ENCODE peak calls at places on chromosomes 2 and 18, in six cellular contexts. N is A549, G is K562, I is HepG2, M is endothelial cell of umbilical vein, U is GM12878. Y is an unnamed sample.

GRCh38 chr2:207162319-207162718 is 3.4 kb downstream of the KLF7 start:
- DNase-seq in N (no peak), G (no peak), I (no peak), M (peak), U (no peak), Y (no peak)

GRCh38 chr2:179596018-179596417 is 265.4 kb downstream of the ZNF385B start:
- DNase-seq in N (no peak), G (no peak), I (no peak), M (no peak), U (no peak), Y (no peak)

GRCh38 chr2:27016801-27017325 is 15.9 kb upstream of the TMEM214 start:
- DNase-seq in N (peak), G (peak), I (peak), M (peak), U (no peak), Y (peak)

GRCh38 chr2:37854676-37855282 is 70.3 kb upstream of the RMDN2 start:
- DNase-seq in N (no peak), G (no peak), I (no peak), M (no peak), U (no peak), Y (no peak)

GRCh38 chr2:2577366-2577765 is 246.3 kb upstream of the MYT1L start:
- DNase-seq in N (no peak), G (no peak), I (no peak), M (no peak), U (no peak), Y (no peak)

GRCh38 chr18:51077217-51077616 is 47.2 kb downstream of the SMAD4 start:
- DNase-seq in N (no peak), G (no peak), I (no peak), M (no peak), U (no peak), Y (no peak)

GRCh38 chr2:145811467-145812162 is 1291.7 kb upstream of the ZEB2 start:
- DNase-seq in N (no peak), G (peak), I (no peak), M (peak), U (no peak), Y (peak)

GRCh38 chr2:80238692-80239469 is 65.7 kb downstream of the LRRTM1 start:
- DNase-seq in N (peak), G (peak), I (peak), M (no peak), U (no peak), Y (peak)

GRCh38 chr18:77087391-77088141 is 45.0 kb downstream of the MBP start:
- DNase-seq in N (no peak), G (no peak), I (no peak), M (peak), U (no peak), Y (no peak)

DNA sequence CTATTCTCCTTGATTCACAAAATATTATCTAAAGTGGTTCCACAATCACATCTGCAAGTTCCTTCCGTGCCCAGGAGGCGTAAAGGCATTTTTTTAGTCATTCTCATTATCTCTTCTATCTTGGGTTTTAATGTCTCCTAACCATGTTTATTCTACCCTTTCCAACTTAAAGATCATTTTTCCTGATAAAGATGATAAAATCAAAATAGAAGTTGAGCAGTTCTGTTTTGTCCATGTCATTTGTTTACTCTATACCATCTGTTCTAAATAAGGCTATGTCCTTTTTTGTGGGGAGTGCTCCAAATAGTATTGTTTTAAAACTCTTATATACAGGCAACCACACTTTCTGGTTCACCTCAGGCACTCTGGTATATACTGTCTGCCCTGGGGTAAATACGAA is 85.9 kb downstream of the AFF3 start:
- DNase-seq in N (no peak), G (no peak), I (no peak), M (no peak), U (no peak), Y (no peak)
- TF ChIP-seq CTCF in N (no peak), G (no peak), I (no peak), M (no peak), U (no peak), Y (no peak)

GRCh38 chr18:36449451-36449850 is 151.9 kb downstream of the FHOD3 start:
- DNase-seq in N (no peak), G (no peak), I (no peak), M (no peak), U (no peak), Y (no peak)

GRCh38 chr18:36448384-36449290 is 151.1 kb downstream of the FHOD3 start:
- DNase-seq in N (no peak), G (no peak), I (no peak), M (no peak), U (no peak), Y (peak)

GRCh38 chr18:36454258-36454657 is 156.7 kb downstream of the FHOD3 start:
- DNase-seq in N (no peak), G (no peak), I (no peak), M (no peak), U (no peak), Y (no peak)

GRCh38 chr18:36450264-36450663 is 152.8 kb downstream of the FHOD3 start:
- DNase-seq in N (no peak), G (no peak), I (no peak), M (no peak), U (no peak), Y (no peak)

GRCh38 chr18:36451454-36452251 is 154.1 kb downstream of the FHOD3 start:
- DNase-seq in N (no peak), G (no peak), I (no peak), M (no peak), U (no peak), Y (no peak)
- TF ChIP-seq MYC in N (no peak), G (no peak), I (no peak), M (no peak), U (no peak), Y (no peak)

GRCh38 chr2:198188982-198189381 is 384.6 kb downstream of the PLCL1 start:
- DNase-seq in N (no peak), G (no peak), I (no peak), M (no peak), U (no peak), Y (peak)
- H3K4me3 ChIP-seq in N (no peak), G (no peak), I (no peak), M (no peak), U (no peak), Y (peak)

GRCh38 chr2:47219970-47220369 is 64.9 kb upstream of the STPG4 start:
- DNase-seq in N (no peak), G (no peak), I (no peak), M (no peak), U (no peak), Y (no peak)

GRCh38 chr2:47221039-47221438 is 65.9 kb upstream of the STPG4 start:
- DNase-seq in N (no peak), G (no peak), I (no peak), M (no peak), U (no peak), Y (no peak)

GRCh38 chr2:47218899-47219525 is 63.9 kb upstream of the STPG4 start:
- DNase-seq in N (no peak), G (peak), I (no peak), M (no peak), U (no peak), Y (no peak)

GRCh38 chr2:47217277-47217676 is 62.2 kb upstream of the STPG4 start:
- DNase-seq in N (no peak), G (no peak), I (no peak), M (no peak), U (no peak), Y (no peak)

DNA sequence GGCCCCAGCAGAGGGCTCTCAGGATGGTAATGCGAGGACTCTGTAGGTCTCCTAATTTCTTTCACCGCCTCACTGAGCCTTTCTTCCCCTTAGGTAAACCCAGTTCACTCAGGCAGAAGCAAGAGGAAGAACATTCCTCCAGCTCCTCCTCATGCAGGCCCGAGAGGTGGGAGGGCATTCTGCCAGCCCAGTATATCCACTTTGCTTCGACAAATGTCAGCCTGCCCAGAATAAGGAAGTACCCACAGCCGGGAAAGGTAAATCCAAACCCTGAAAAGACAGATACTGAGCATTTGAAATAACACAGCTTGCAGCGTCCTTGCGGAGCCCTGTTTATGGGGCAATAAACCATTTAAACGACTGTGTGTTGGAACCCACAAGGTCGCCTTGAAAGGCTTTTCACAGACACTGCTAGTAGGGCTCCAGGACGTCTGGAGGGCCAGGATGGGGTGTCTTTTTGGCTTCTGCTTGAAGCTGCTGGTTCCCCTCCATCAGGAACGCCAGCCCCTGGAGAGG is 63.0 kb upstream of the STPG4 start:
- DNase-seq in N (no peak), G (no peak), I (no peak), M (no peak), U (no peak), Y (peak)
- TF ChIP-seq CTCF in N (no peak), G (no peak), I (no peak), M (no peak), U (no peak), Y (no peak)

DNA sequence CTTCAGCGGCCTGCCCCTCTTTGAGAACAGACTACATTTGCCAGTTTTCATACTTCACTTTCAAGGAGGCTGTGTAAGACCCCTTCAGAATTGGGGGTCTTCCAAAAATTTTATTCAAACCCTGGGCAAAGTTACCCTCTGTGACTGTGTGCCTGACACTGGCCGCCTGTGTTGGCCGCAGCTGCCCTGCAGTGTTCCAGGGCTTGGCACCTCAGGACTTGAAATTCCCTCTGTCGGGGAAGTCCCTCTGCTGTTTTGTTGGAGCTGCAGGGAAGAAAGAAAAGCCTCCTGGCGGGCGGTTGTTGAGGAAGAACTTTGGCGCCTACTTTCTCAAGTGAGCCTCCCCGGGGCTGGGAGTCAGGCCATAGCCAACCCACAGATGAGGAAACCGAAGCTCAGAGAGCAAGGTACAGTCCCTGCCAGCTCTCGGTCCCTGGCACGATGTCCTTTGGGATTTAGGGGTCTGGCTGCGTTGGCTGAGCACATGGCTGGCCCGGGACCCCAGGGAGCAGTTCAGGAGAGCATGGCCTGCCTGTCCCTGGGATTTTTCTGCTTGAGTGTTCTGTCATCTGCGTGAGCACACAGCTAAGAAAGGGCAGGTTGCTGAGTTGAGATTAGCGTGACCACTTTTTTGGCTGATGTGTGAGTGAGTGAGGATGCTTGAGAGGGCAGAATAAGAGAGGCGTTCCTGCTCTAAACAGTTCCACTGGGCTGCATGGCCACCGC is 17.9 kb upstream of the ASB1 start:
- DNase-seq in N (no peak), G (no peak), I (no peak), M (no peak), U (no peak), Y (no peak)
- TF ChIP-seq MYC in N (no peak), G (no peak), I (no peak), M (no peak), U (no peak), Y (no peak)

DNA sequence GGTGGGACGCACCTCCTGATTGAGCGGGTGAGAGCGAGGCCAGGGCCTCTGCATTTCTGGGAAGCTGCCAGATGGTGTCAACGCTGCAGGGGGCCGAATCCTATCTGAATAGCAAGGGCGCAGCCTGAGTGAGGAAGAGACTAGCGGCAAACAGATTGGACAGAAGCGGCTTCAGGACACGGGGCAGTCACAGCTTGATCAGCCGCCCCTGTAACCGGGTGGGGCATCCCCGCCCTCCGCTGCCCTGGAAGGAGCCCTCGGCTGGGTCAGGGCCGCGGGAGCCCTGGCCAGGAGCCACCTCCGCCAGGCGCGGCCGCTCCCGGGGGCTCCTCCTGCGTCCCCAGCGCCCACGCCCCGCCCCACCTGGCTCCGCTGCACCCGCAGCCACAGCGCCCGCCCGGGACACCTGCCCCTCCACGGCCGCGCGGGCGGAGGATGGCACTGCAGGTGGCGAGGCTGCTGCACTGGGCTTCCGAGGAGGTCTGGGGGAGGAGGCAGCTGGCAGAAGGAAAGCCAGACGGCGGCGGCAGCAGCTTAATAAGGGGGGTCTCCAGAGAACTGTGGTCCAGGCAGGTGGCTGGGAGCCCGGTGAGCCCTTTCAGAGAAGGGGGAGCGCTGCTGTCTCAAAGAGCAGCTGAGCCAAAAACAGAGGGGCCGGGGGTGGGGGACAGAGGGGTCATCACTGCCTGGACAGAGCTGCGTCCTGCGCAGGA is 18.9 kb upstream of the SOX11 start:
- DNase-seq in N (no peak), G (no peak), I (no peak), M (no peak), U (no peak), Y (no peak)
- H3K4me3 ChIP-seq in N (no peak), G (no peak), I (no peak), M (no peak), U (no peak), Y (no peak)

DNA sequence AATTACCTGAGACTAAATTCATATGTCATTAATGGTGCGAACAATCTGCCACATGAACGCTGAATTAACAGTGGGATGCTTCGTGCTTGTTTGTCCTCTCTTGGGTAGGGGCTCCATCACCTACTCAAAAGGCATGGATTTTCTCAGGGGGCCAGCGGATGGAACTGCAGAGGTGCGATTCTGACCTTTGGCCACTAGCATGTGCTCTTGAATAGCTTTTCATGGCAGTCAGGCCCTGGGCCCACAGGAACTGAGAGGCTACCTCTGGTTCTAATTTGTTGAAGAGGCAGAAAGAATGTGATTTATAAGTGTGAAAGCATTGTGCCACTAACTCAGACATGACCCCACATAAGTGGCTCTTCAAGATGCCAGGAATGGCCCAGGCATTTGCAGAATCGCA is 283.2 kb downstream of the INSIG2 start:
- DNase-seq in N (peak), G (peak), I (peak), M (no peak), U (no peak), Y (peak)
- TF ChIP-seq CTCF in N (peak), G (peak), I (peak), M (peak), U (peak), Y (peak)

DNA sequence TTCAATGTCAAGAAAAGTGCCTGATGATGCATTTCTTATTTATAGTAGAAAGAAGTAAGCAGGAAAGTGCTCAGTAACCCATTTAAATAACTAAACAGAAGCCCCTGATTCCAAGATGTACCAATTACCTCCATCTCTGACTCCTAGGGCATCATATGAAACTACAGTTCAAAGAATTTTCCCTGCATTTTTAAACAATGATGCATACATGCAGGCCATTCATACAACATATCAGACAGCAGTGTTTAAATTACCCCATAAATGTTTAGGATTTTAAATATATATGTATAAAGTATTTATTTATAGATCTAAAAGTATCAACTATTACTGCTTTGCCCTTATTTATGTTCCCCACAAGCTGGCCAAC is 36.2 kb downstream of the FTCDNL1 start:
- DNase-seq in N (no peak), G (no peak), I (no peak), M (no peak), U (no peak), Y (no peak)
- TF ChIP-seq MYC in N (no peak), G (no peak), I (no peak), M (no peak), U (no peak), Y (no peak)

DNA sequence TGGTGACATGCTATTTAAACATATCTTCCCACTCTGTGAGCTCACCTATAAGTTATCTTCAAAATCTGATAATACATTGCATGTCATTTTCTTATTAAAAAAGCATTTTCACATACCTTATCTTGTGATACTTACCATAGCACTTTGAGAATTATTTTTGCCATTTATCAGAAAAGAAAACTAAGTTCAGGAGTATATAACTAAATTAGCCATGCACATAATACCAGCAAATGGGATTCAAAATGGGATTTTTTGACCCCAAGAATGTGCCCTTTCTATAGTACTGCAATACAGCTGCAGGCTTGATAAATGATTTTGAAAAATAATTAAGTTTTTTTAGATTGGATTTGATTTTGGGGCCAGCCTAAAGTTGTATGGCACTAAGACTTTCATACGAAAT is 41.2 kb downstream of the SLC8A1 start:
- DNase-seq in N (no peak), G (no peak), I (no peak), M (no peak), U (no peak), Y (no peak)
- H3K4me3 ChIP-seq in N (no peak), G (no peak), I (no peak), M (no peak), U (no peak), Y (no peak)

Y was measured in NB4.